ENCODE peak calls at places on chromosomes 13 and 19, in four cellular contexts. U is CD4-positive, alpha-beta memory T cell; W is A549; H is stimulated activated CD4-positive, alpha-beta T cell treated with anti-CD3 and anti-CD28 coated beads, Interleukin-1b, Interleukin-23, amount 100 ng/mL, for 1 hour. N is an unnamed sample.

GRCh38 chr13:75364131-75364713 is 117.7 kb downstream of the TBC1D4 start:
- DNase-seq in U (no peak), W (no peak), H (no peak), N (no peak)

GRCh38 chr19:12365094-12365371 is 450 bp downstream of the ZNF442 start:
- DNase-seq in U (no peak), W (no peak), H (no peak), N (no peak)

GRCh38 chr19:38930776-38931761 is at the start of gene MRPS12:
- DNase-seq in U (peak), W (peak), H (peak), N (peak)

GRCh38 chr19:42053037-42053935 is 16.7 kb downstream of the GRIK5 start:
- DNase-seq in U (no peak), W (no peak), H (no peak), N (no peak)

GRCh38 chr13:41017153-41017552 is 2.0 kb downstream of the ELF1 start:
- DNase-seq in U (no peak), W (no peak), H (no peak), N (no peak)

GRCh38 chr13:30154531-30154930 is 152.8 kb downstream of the KATNAL1 start:
- DNase-seq in U (no peak), W (no peak), H (no peak), N (no peak)

GRCh38 chr19:30898353-30899103 is 450.7 kb downstream of the TSHZ3 start:
- DNase-seq in U (no peak), W (no peak), H (no peak), N (no peak)

GRCh38 chr13:66835040-66835628 is 395.0 kb downstream of the PCDH9 start:
- DNase-seq in U (no peak), W (peak), H (no peak), N (no peak)

GRCh38 chr19:1445185-1445931 is 4.6 kb upstream of the APC2 start:
- DNase-seq in U (peak), W (peak), H (peak), N (no peak)

GRCh38 chr19:30367421-30367820 is 4.8 kb upstream of the ZNF536 start:
- DNase-seq in U (no peak), W (no peak), H (no peak), N (no peak)

GRCh38 chr13:111042661-111043226 is 72.4 kb upstream of the ARHGEF7 start:
- DNase-seq in U (no peak), W (no peak), H (no peak), N (no peak)

GRCh38 chr13:99104396-99104795 is 96.3 kb upstream of the UBAC2 start:
- DNase-seq in U (no peak), W (no peak), H (no peak), N (no peak)

GRCh38 chr13:76812206-76812882 is 73.9 kb downstream of the KCTD12 start:
- DNase-seq in U (no peak), W (no peak), H (no peak), N (no peak)

GRCh38 chr19:11797491-11797890 is 832 bp upstream of the ZNF491 start:
- DNase-seq in U (peak), W (no peak), H (peak), N (peak)

GRCh38 chr19:17020823-17021222 is 5.8 kb downstream of the CPAMD8 start:
- DNase-seq in U (no peak), W (no peak), H (no peak), N (no peak)

GRCh38 chr19:13207237-13208130 is 57.3 kb downstream of the IER2 start:
- DNase-seq in U (no peak), W (no peak), H (no peak), N (no peak)

GRCh38 chr19:23203841-23204344 is 46.3 kb downstream of the ZNF724 start:
- DNase-seq in U (no peak), W (no peak), H (no peak), N (no peak)

GRCh38 chr13:72565893-72566292 is 161.5 kb downstream of the MZT1 start:
- DNase-seq in U (no peak), W (no peak), H (no peak), N (no peak)